ENCODE peak calls at places on chromosome 18, in four cellular contexts. One of them, this sample, is unnamed.

GRCh38 chr18:47795448-47795843 is 135.0 kb downstream of the SMAD2 start:
- DNase-seq in choroid plexus epithelial cell: peak
- DNase-seq in neural progenitor cell: no peak
- DNase-seq in cardiac muscle cell: no peak
- DNase-seq in this sample: peak

GRCh38 chr18:74906189-74906588 is 302.8 kb downstream of the PTGR3 start:
- DNase-seq in cardiac muscle cell: no peak
- DNase-seq in choroid plexus epithelial cell: peak
- DNase-seq in neural progenitor cell: no peak
- DNase-seq in this sample: no peak

GRCh38 chr18:67730884-67731283 is 214.4 kb upstream of the DSEL start:
- DNase-seq in choroid plexus epithelial cell: peak
- DNase-seq in neural progenitor cell: no peak
- DNase-seq in cardiac muscle cell: no peak
- DNase-seq in this sample: no peak

GRCh38 chr18:59420244-59420643 is 61.2 kb upstream of the LMAN1 start:
- DNase-seq in cardiac muscle cell: no peak
- DNase-seq in neural progenitor cell: no peak
- DNase-seq in choroid plexus epithelial cell: no peak
- DNase-seq in this sample: no peak

GRCh38 chr18:46174317-46175039 is 70.3 kb downstream of the HAUS1 start:
- DNase-seq in cardiac muscle cell: peak
- DNase-seq in choroid plexus epithelial cell: peak
- DNase-seq in neural progenitor cell: peak
- DNase-seq in this sample: no peak

GRCh38 chr18:22613058-22613690 is 195.5 kb upstream of the CTAGE1 start:
- DNase-seq in neural progenitor cell: no peak
- DNase-seq in cardiac muscle cell: peak
- DNase-seq in choroid plexus epithelial cell: no peak
- DNase-seq in this sample: no peak

GRCh38 chr18:59719533-59720325 is 22.5 kb upstream of the CCBE1 start:
- DNase-seq in cardiac muscle cell: no peak
- DNase-seq in neural progenitor cell: no peak
- DNase-seq in choroid plexus epithelial cell: peak
- DNase-seq in this sample: no peak

GRCh38 chr18:13465476-13465875 is 246.9 kb downstream of the LDLRAD4 start:
- DNase-seq in neural progenitor cell: no peak
- DNase-seq in cardiac muscle cell: no peak
- DNase-seq in choroid plexus epithelial cell: no peak
- DNase-seq in this sample: no peak

GRCh38 chr18:68262697-68263293 is 452.1 kb downstream of the TMX3 start:
- DNase-seq in choroid plexus epithelial cell: peak
- DNase-seq in neural progenitor cell: no peak
- DNase-seq in cardiac muscle cell: no peak
- DNase-seq in this sample: no peak

GRCh38 chr18:8943900-8944870 is 158.3 kb upstream of the NDUFV2 start:
- DNase-seq in cardiac muscle cell: no peak
- DNase-seq in choroid plexus epithelial cell: peak
- DNase-seq in neural progenitor cell: no peak
- DNase-seq in this sample: no peak

GRCh38 chr18:23547806-23548205 is 38.5 kb downstream of the NPC1 start:
- DNase-seq in cardiac muscle cell: no peak
- DNase-seq in choroid plexus epithelial cell: peak
- DNase-seq in neural progenitor cell: no peak
- DNase-seq in this sample: no peak

GRCh38 chr18:24396082-24396623 is 1.5 kb downstream of the OSBPL1A start:
- DNase-seq in choroid plexus epithelial cell: no peak
- DNase-seq in cardiac muscle cell: no peak
- DNase-seq in neural progenitor cell: no peak
- DNase-seq in this sample: no peak

GRCh38 chr18:59518705-59519104 is 159.6 kb upstream of the LMAN1 start:
- DNase-seq in neural progenitor cell: no peak
- DNase-seq in choroid plexus epithelial cell: no peak
- DNase-seq in cardiac muscle cell: no peak
- DNase-seq in this sample: no peak

GRCh38 chr18:8424917-8425725 is 184.1 kb upstream of the RAB12 start:
- DNase-seq in choroid plexus epithelial cell: peak
- DNase-seq in cardiac muscle cell: no peak
- DNase-seq in neural progenitor cell: no peak
- DNase-seq in this sample: no peak

GRCh38 chr18:23585007-23585871 is 1.1 kb downstream of the NPC1 start:
- DNase-seq in cardiac muscle cell: peak
- DNase-seq in neural progenitor cell: peak
- DNase-seq in choroid plexus epithelial cell: peak
- DNase-seq in this sample: no peak

GRCh38 chr18:8767356-8767755 is 62.0 kb downstream of the MTCL1 start:
- DNase-seq in neural progenitor cell: peak
- DNase-seq in cardiac muscle cell: no peak
- DNase-seq in choroid plexus epithelial cell: no peak
- DNase-seq in this sample: no peak

GRCh38 chr18:47777626-47778025 is 152.8 kb downstream of the SMAD2 start:
- DNase-seq in cardiac muscle cell: no peak
- DNase-seq in neural progenitor cell: no peak
- DNase-seq in choroid plexus epithelial cell: no peak
- DNase-seq in this sample: no peak

GRCh38 chr18:48913201-48913600 is 37.6 kb downstream of the SMAD7 start:
- DNase-seq in choroid plexus epithelial cell: no peak
- DNase-seq in neural progenitor cell: no peak
- DNase-seq in cardiac muscle cell: no peak
- DNase-seq in this sample: no peak

GRCh38 chr18:36821681-36822080 is 7.1 kb downstream of the TPGS2 start:
- DNase-seq in choroid plexus epithelial cell: no peak
- DNase-seq in neural progenitor cell: no peak
- DNase-seq in cardiac muscle cell: no peak
- DNase-seq in this sample: no peak

GRCh38 chr18:21115519-21116411 is 4.2 kb upstream of the ROCK1 start:
- DNase-seq in choroid plexus epithelial cell: peak
- DNase-seq in neural progenitor cell: peak
- DNase-seq in cardiac muscle cell: peak
- DNase-seq in this sample: no peak

GRCh38 chr18:43405097-43405496 is 127.8 kb upstream of the SYT4 start:
- DNase-seq in neural progenitor cell: no peak
- DNase-seq in choroid plexus epithelial cell: no peak
- DNase-seq in cardiac muscle cell: no peak
- DNase-seq in this sample: no peak

DNA sequence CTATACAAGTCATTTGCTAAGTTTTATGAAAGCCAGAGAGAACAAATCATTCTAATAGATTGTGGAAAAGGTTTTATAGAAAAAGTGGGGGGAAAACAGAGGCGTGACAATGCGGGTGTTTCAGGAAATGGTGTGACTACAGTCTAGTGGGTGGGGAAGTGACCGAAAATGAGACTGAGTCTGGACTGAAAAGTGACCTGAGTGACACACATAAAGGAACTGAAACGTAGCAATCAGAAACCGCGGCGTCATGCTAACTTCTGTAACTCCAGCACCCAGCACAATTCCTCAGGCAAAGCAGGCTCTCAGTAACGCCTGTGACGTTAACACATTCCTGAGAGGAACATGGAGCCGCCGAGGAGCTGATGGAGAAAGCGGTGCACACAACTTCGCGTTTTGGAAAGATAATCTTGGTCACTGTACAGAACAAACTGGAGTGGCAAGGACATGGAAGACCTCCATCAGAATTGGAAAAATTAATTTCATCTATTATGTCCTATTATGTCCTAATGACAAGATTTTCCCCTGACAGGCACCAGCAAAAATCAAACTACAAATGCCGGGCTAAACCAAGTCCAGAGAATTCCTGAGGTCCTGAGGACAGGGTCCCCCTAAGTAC is 1.4 kb upstream of the CD226 start:
- DNase-seq in cardiac muscle cell: peak
- DNase-seq in neural progenitor cell: no peak
- DNase-seq in choroid plexus epithelial cell: no peak
- DNase-seq in this sample: peak
- H3K4me3 ChIP-seq in cardiac muscle cell: no peak
- H3K4me3 ChIP-seq in neural progenitor cell: no peak
- H3K4me3 ChIP-seq in choroid plexus epithelial cell: no peak
- H3K4me3 ChIP-seq in this sample: no peak

GRCh38 chr18:77096031-77096371 is 36.6 kb downstream of the MBP start:
- DNase-seq in cardiac muscle cell: no peak
- DNase-seq in neural progenitor cell: no peak
- DNase-seq in choroid plexus epithelial cell: no peak
- DNase-seq in this sample: no peak

GRCh38 chr18:77096936-77097886 is 35.4 kb downstream of the MBP start:
- DNase-seq in choroid plexus epithelial cell: no peak
- DNase-seq in neural progenitor cell: no peak
- DNase-seq in cardiac muscle cell: no peak
- DNase-seq in this sample: no peak

GRCh38 chr18:77098554-77099174 is 33.9 kb downstream of the MBP start:
- DNase-seq in neural progenitor cell: no peak
- DNase-seq in cardiac muscle cell: no peak
- DNase-seq in choroid plexus epithelial cell: peak
- DNase-seq in this sample: no peak

GRCh38 chr18:77099501-77100370 is 32.8 kb downstream of the MBP start:
- DNase-seq in neural progenitor cell: no peak
- DNase-seq in choroid plexus epithelial cell: no peak
- DNase-seq in cardiac muscle cell: no peak
- DNase-seq in this sample: no peak

GRCh38 chr18:77098033-77098432 is 34.5 kb downstream of the MBP start:
- DNase-seq in choroid plexus epithelial cell: peak
- DNase-seq in neural progenitor cell: no peak
- DNase-seq in cardiac muscle cell: no peak
- DNase-seq in this sample: no peak
- H3K4me3 ChIP-seq in choroid plexus epithelial cell: peak
- H3K4me3 ChIP-seq in neural progenitor cell: no peak
- H3K4me3 ChIP-seq in cardiac muscle cell: no peak
- H3K4me3 ChIP-seq in this sample: peak

GRCh38 chr18:79818036-79818435 is 20.3 kb downstream of the KCNG2 start:
- DNase-seq in cardiac muscle cell: no peak
- DNase-seq in neural progenitor cell: no peak
- DNase-seq in choroid plexus epithelial cell: peak
- DNase-seq in this sample: no peak
- H3K4me3 ChIP-seq in cardiac muscle cell: no peak
- H3K4me3 ChIP-seq in neural progenitor cell: no peak
- H3K4me3 ChIP-seq in choroid plexus epithelial cell: no peak
- H3K4me3 ChIP-seq in this sample: no peak

GRCh38 chr18:32057624-32058165 is 34.0 kb upstream of the RNF138 start:
- DNase-seq in cardiac muscle cell: no peak
- DNase-seq in choroid plexus epithelial cell: no peak
- DNase-seq in neural progenitor cell: peak
- DNase-seq in this sample: no peak
- H3K4me3 ChIP-seq in cardiac muscle cell: no peak
- H3K4me3 ChIP-seq in choroid plexus epithelial cell: no peak
- H3K4me3 ChIP-seq in neural progenitor cell: no peak
- H3K4me3 ChIP-seq in this sample: no peak

GRCh38 chr18:41906528-41907256 is 48.3 kb upstream of the PIK3C3 start:
- DNase-seq in cardiac muscle cell: peak
- DNase-seq in choroid plexus epithelial cell: peak
- DNase-seq in neural progenitor cell: peak
- DNase-seq in this sample: no peak
- H3K4me3 ChIP-seq in cardiac muscle cell: no peak
- H3K4me3 ChIP-seq in choroid plexus epithelial cell: peak
- H3K4me3 ChIP-seq in neural progenitor cell: no peak
- H3K4me3 ChIP-seq in this sample: peak

GRCh38 chr18:2847341-2848144 is 737 bp downstream of the EMILIN2 start:
- DNase-seq in neural progenitor cell: peak
- DNase-seq in cardiac muscle cell: peak
- DNase-seq in choroid plexus epithelial cell: peak
- DNase-seq in this sample: no peak
- H3K4me3 ChIP-seq in neural progenitor cell: peak
- H3K4me3 ChIP-seq in cardiac muscle cell: peak
- H3K4me3 ChIP-seq in choroid plexus epithelial cell: peak
- H3K4me3 ChIP-seq in this sample: peak

GRCh38 chr18:159933-160332 is 1.6 kb downstream of the USP14 start:
- DNase-seq in cardiac muscle cell: no peak
- DNase-seq in neural progenitor cell: no peak
- DNase-seq in choroid plexus epithelial cell: no peak
- DNase-seq in this sample: no peak
- H3K4me3 ChIP-seq in cardiac muscle cell: peak
- H3K4me3 ChIP-seq in neural progenitor cell: peak
- H3K4me3 ChIP-seq in choroid plexus epithelial cell: no peak
- H3K4me3 ChIP-seq in this sample: peak

DNA sequence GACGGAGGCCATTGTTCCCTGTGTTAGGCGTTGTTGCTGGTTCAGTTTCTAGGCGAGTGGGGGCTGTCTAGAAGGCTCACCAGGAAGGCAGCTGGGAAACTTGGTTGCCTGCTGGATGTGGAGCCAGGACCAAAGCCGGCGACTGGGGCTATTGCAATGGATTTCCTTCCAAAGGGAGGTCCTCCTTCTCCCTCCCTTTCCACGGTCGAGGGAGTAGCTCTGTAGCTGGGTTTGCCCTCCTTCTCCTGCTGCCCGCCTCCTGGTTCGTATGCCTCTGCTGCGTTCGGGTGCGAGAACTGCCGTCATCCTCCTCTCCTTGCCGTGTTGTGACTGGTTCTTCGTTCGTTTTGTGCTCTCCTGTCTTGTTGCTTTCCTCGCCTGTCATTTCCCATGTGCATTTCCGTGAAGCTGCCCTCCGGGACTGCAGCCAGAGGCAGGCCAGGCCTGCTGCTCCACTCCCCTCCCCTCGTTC is 203.4 kb downstream of the NEDD4L start:
- DNase-seq in cardiac muscle cell: peak
- DNase-seq in choroid plexus epithelial cell: peak
- DNase-seq in neural progenitor cell: peak
- DNase-seq in this sample: peak
- H3K4me3 ChIP-seq in cardiac muscle cell: no peak
- H3K4me3 ChIP-seq in choroid plexus epithelial cell: peak
- H3K4me3 ChIP-seq in neural progenitor cell: peak
- H3K4me3 ChIP-seq in this sample: peak

This sample was measured in dorsolateral prefrontal cortex.